ENCODE peak calls at places on chromosomes 16 and 17, in six cellular contexts. Q, P, W, F, Z and U are unnamed samples.
A peak's percentile ranks its signal among the peaks of the same experiment; 100 is the strongest.

GRCh38 chr16:1786242-1787055 is 3.7 kb downstream of the NUBP2 start:
- DNase-seq in Q (no peak), P (no peak), W (no peak), F (no peak), Z (no peak), U (no peak)

GRCh38 chr17:2634361-2634960 is 41.0 kb downstream of the PAFAH1B1 start:
- DNase-seq in Q (no peak), P (no peak), W (peak; percentile 12), F (peak; percentile 80), Z (peak; percentile 91), U (peak; percentile 41)

GRCh38 chr16:57826706-57827625 is 24.7 kb upstream of the KIFC3 start:
- DNase-seq in Q (no peak), P (no peak), W (peak; percentile 16), F (no peak), Z (no peak), U (no peak)

GRCh38 chr17:7218774-7219173 is 862 bp downstream of the DLG4 start:
- DNase-seq in Q (no peak), P (no peak), W (no peak), F (no peak), Z (no peak), U (no peak)

GRCh38 chr16:80526418-80527061 is 14.3 kb upstream of the DYNLRB2 start:
- DNase-seq in Q (no peak), P (peak; percentile 1), W (peak; percentile 76), F (peak; percentile 14), Z (peak; percentile 29), U (peak; percentile 82)

GRCh38 chr16:15604460-15605390 is 38.2 kb downstream of the MARF1 start:
- DNase-seq in Q (no peak), P (no peak), W (peak; percentile 39), F (no peak), Z (no peak), U (no peak)

GRCh38 chr17:5237541-5238016 is 2.9 kb upstream of the SCIMP start:
- DNase-seq in Q (peak; percentile 93), P (no peak), W (peak; percentile 65), F (peak; percentile 64), Z (peak; percentile 14), U (peak; percentile 93)

GRCh38 chr17:2042355-2042929 is 620 bp downstream of the OVCA2 start:
- DNase-seq in Q (no peak), P (no peak), W (peak; percentile 77), F (no peak), Z (no peak), U (peak; percentile 46)

GRCh38 chr17:6556121-6557039 is at the start of gene PITPNM3:
- DNase-seq in Q (no peak), P (no peak), W (peak; percentile 58), F (peak; percentile 67), Z (no peak), U (peak; percentile 66)

GRCh38 chr17:55577687-55578086 is 66.4 kb upstream of the SMIM36 start:
- DNase-seq in Q (no peak), P (no peak), W (no peak), F (no peak), Z (peak; percentile 28), U (no peak)

GRCh38 chr16:61879-62281 is 8.3 kb downstream of the SNRNP25 start:
- DNase-seq in Q (no peak), P (no peak), W (no peak), F (no peak), Z (no peak), U (peak; percentile 18)

GRCh38 chr16:54326266-54326662 is 39.7 kb upstream of the IRX3 start:
- DNase-seq in Q (no peak), P (no peak), W (peak; percentile 70), F (no peak), Z (peak; percentile 35), U (no peak)

GRCh38 chr17:50257574-50258224 is 16.6 kb upstream of the TMEM92 start:
- DNase-seq in Q (no peak), P (no peak), W (no peak), F (no peak), Z (no peak), U (no peak)

GRCh38 chr16:35188288-35189155 is 1729.1 kb downstream of the TP53TG3F start:
- DNase-seq in Q (no peak), P (no peak), W (no peak), F (peak; percentile 39), Z (no peak), U (peak; percentile 8)

GRCh38 chr17:6019959-6020358 is 50.2 kb upstream of the WSCD1 start:
- DNase-seq in Q (no peak), P (no peak), W (no peak), F (no peak), Z (no peak), U (no peak)

GRCh38 chr17:6910987-6911603 is 79.6 kb upstream of the TEKT1 start:
- DNase-seq in Q (no peak), P (no peak), W (peak; percentile 79), F (no peak), Z (peak; percentile 14), U (peak; percentile 82)

GRCh38 chr16:81264386-81264785 is 25.9 kb downstream of the BCO1 start:
- DNase-seq in Q (no peak), P (no peak), W (no peak), F (no peak), Z (no peak), U (no peak)

GRCh38 chr17:56994009-56994792 is 16.3 kb downstream of the SCPEP1 start:
- DNase-seq in Q (no peak), P (no peak), W (peak; percentile 63), F (no peak), Z (peak; percentile 77), U (no peak)

GRCh38 chr17:60888812-60889709 is 211.4 kb downstream of the BCAS3 start:
- DNase-seq in Q (no peak), P (no peak), W (peak; percentile 10), F (no peak), Z (peak; percentile 10), U (no peak)

GRCh38 chr16:10878328-10878643 is 1.3 kb downstream of the CIITA start:
- DNase-seq in Q (no peak), P (no peak), W (no peak), F (no peak), Z (no peak), U (peak; percentile 11)

GRCh38 chr17:43723697-43724359 is 34.8 kb downstream of the SOST start:
- DNase-seq in Q (no peak), P (no peak), W (peak; percentile 88), F (peak; percentile 63), Z (peak; percentile 51), U (no peak)

GRCh38 chr16:57653936-57654335 is 14.2 kb upstream of the ADGRG3 start:
- DNase-seq in Q (no peak), P (no peak), W (no peak), F (no peak), Z (no peak), U (no peak)

GRCh38 chr16:3999479-3999868 is 116.8 kb downstream of the ADCY9 start:
- DNase-seq in Q (no peak), P (peak; percentile 77), W (peak; percentile 84), F (no peak), Z (peak; percentile 61), U (peak; percentile 66)

GRCh38 chr17:65495255-65496060 is 66.0 kb downstream of the AXIN2 start:
- DNase-seq in Q (no peak), P (no peak), W (no peak), F (peak; percentile 5), Z (peak; percentile 13), U (peak; percentile 91)

GRCh38 chr17:79852748-79853147 is 13.5 kb upstream of the CBX4 start:
- DNase-seq in Q (no peak), P (no peak), W (peak; percentile 57), F (peak; percentile 45), Z (peak; percentile 76), U (no peak)

GRCh38 chr17:44086364-44087311 is 16.1 kb downstream of the G6PC3 start:
- DNase-seq in Q (no peak), P (no peak), W (peak; percentile 99), F (peak; percentile 58), Z (peak; percentile 88), U (peak; percentile 52)

GRCh38 chr16:79897444-79898146 is 297.1 kb upstream of the MAF start:
- DNase-seq in Q (no peak), P (no peak), W (no peak), F (no peak), Z (peak; percentile 71), U (no peak)

GRCh38 chr17:76343106-76343505 is 10.6 kb downstream of the PRPSAP1 start:
- DNase-seq in Q (no peak), P (no peak), W (no peak), F (no peak), Z (no peak), U (no peak)

GRCh38 chr17:45877467-45877866 is 16.9 kb upstream of the MAPT start:
- DNase-seq in Q (no peak), P (no peak), W (no peak), F (no peak), Z (no peak), U (no peak)

GRCh38 chr17:45888392-45888791 is 6.0 kb upstream of the MAPT start:
- DNase-seq in Q (no peak), P (no peak), W (no peak), F (no peak), Z (no peak), U (no peak)

GRCh38 chr17:45886852-45887251 is 7.5 kb upstream of the MAPT start:
- DNase-seq in Q (no peak), P (no peak), W (no peak), F (no peak), Z (no peak), U (no peak)

GRCh38 chr17:45883063-45883462 is 11.3 kb upstream of the MAPT start:
- DNase-seq in Q (no peak), P (no peak), W (no peak), F (no peak), Z (no peak), U (no peak)
- TF ChIP-seq EZH2 in Q (no peak), P (no peak), W (no peak), F (no peak), Z (no peak), U (no peak)

GRCh38 chr16:49282690-49283375 is 1.2 kb upstream of the CBLN1 start:
- DNase-seq in Q (no peak), P (no peak), W (no peak), F (no peak), Z (no peak), U (peak; percentile 85)
- TF ChIP-seq EZH2 in Q (no peak), P (no peak), W (peak; percentile 84), F (no peak), Z (peak; percentile 67), U (peak; percentile 69)

DNA sequence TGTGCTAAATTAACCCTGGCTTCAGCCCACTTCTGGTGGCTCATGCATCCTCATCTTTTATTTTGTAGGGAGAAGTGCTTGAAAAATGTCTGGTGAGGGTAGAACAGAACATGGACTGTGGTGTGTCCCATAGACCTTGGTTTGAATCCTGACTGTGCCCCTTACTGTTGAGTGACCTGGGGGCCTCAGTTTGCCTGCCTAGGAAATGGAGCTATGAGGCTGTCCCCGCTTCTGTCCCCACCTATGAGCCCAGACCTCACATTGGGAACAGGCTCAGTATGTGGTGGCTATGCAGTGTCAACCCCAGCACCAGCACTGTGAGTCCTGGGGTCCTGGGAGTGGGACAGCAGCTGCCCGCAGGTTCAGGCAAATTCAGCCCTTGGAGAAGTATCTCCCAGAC is 186.3 kb upstream of the GSE1 start:
- DNase-seq in Q (no peak), P (no peak), W (no peak), F (no peak), Z (no peak), U (no peak)
- TF ChIP-seq EZH2 in Q (no peak), P (no peak), W (no peak), F (no peak), Z (no peak), U (no peak)

GRCh38 chr17:68600123-68600880 is 865 bp downstream of the FAM20A start:
- DNase-seq in Q (no peak), P (no peak), W (peak; percentile 59), F (no peak), Z (no peak), U (peak; percentile 84)
- TF ChIP-seq EZH2 in Q (no peak), P (peak; percentile 33), W (no peak), F (no peak), Z (peak; percentile 83), U (peak; percentile 23)

GRCh38 chr17:72432881-72433280 is 312.1 kb downstream of the SOX9 start:
- DNase-seq in Q (no peak), P (no peak), W (no peak), F (no peak), Z (no peak), U (no peak)
- TF ChIP-seq EZH2 in Q (no peak), P (no peak), W (no peak), F (no peak), Z (no peak), U (no peak)